ENCODE peak calls at places on chromosomes 5 and 9, in six cellular contexts. One of them, this sample, is unnamed.

GRCh38 chr9:14768561-14769234 is 46.2 kb upstream of the CER1 start:
- DNase-seq in sigmoid colon: no peak
- DNase-seq in K562: peak
- DNase-seq in NB4: peak
- DNase-seq in lower leg skin: no peak
- DNase-seq in heart left ventricle: no peak
- DNase-seq in this sample: no peak

GRCh38 chr9:120729796-120730195 is 15.5 kb upstream of the MEGF9 start:
- DNase-seq in lower leg skin: no peak
- DNase-seq in K562: peak
- DNase-seq in sigmoid colon: no peak
- DNase-seq in NB4: peak
- DNase-seq in heart left ventricle: no peak
- DNase-seq in this sample: no peak

GRCh38 chr5:38613992-38614836 is 57.8 kb upstream of the LIFR start:
- DNase-seq in sigmoid colon: no peak
- DNase-seq in NB4: no peak
- DNase-seq in heart left ventricle: no peak
- DNase-seq in K562: no peak
- DNase-seq in lower leg skin: peak
- DNase-seq in this sample: no peak

GRCh38 chr5:155616779-155617392 is 603.3 kb downstream of the KIF4B start:
- DNase-seq in heart left ventricle: peak
- DNase-seq in K562: peak
- DNase-seq in lower leg skin: no peak
- DNase-seq in sigmoid colon: no peak
- DNase-seq in NB4: peak
- DNase-seq in this sample: peak

GRCh38 chr9:130512199-130512598 is 67.2 kb upstream of the FUBP3 start:
- DNase-seq in NB4: no peak
- DNase-seq in heart left ventricle: no peak
- DNase-seq in K562: no peak
- DNase-seq in sigmoid colon: no peak
- DNase-seq in lower leg skin: no peak
- DNase-seq in this sample: no peak

GRCh38 chr9:13481274-13481673 is 201.8 kb upstream of the MPDZ start:
- DNase-seq in sigmoid colon: no peak
- DNase-seq in lower leg skin: no peak
- DNase-seq in heart left ventricle: no peak
- DNase-seq in NB4: no peak
- DNase-seq in K562: no peak
- DNase-seq in this sample: no peak

GRCh38 chr9:123478967-123479602 is 123.1 kb downstream of the CRB2 start:
- DNase-seq in NB4: no peak
- DNase-seq in K562: no peak
- DNase-seq in sigmoid colon: no peak
- DNase-seq in lower leg skin: no peak
- DNase-seq in heart left ventricle: peak
- DNase-seq in this sample: no peak

GRCh38 chr9:93295456-93296076 is 111.6 kb downstream of the WNK2 start:
- DNase-seq in lower leg skin: no peak
- DNase-seq in K562: no peak
- DNase-seq in sigmoid colon: no peak
- DNase-seq in NB4: peak
- DNase-seq in heart left ventricle: no peak
- DNase-seq in this sample: no peak

GRCh38 chr5:157177935-157178334 is 2.7 kb upstream of the ITK start:
- DNase-seq in K562: no peak
- DNase-seq in NB4: no peak
- DNase-seq in lower leg skin: no peak
- DNase-seq in sigmoid colon: no peak
- DNase-seq in heart left ventricle: no peak
- DNase-seq in this sample: no peak

GRCh38 chr5:149594206-149594895 is 13.1 kb downstream of the ARHGEF37 start:
- DNase-seq in heart left ventricle: no peak
- DNase-seq in NB4: no peak
- DNase-seq in sigmoid colon: no peak
- DNase-seq in K562: no peak
- DNase-seq in lower leg skin: no peak
- DNase-seq in this sample: no peak

GRCh38 chr9:116355153-116355827 is 201.7 kb downstream of the PAPPA start:
- DNase-seq in lower leg skin: no peak
- DNase-seq in K562: no peak
- DNase-seq in heart left ventricle: no peak
- DNase-seq in NB4: peak
- DNase-seq in sigmoid colon: no peak
- DNase-seq in this sample: no peak

GRCh38 chr9:128724744-128725211 is 851 bp upstream of the ZDHHC12 start:
- DNase-seq in NB4: peak
- DNase-seq in heart left ventricle: peak
- DNase-seq in K562: peak
- DNase-seq in sigmoid colon: peak
- DNase-seq in lower leg skin: peak
- DNase-seq in this sample: peak

GRCh38 chr5:5344051-5344571 is 78.4 kb upstream of the ICE1 start:
- DNase-seq in NB4: no peak
- DNase-seq in K562: no peak
- DNase-seq in lower leg skin: no peak
- DNase-seq in sigmoid colon: no peak
- DNase-seq in heart left ventricle: no peak
- DNase-seq in this sample: no peak

GRCh38 chr5:173689171-173689676 is 72.8 kb upstream of the BOD1 start:
- DNase-seq in heart left ventricle: no peak
- DNase-seq in NB4: no peak
- DNase-seq in sigmoid colon: no peak
- DNase-seq in lower leg skin: no peak
- DNase-seq in K562: no peak
- DNase-seq in this sample: peak
- TF ChIP-seq POLR2A in heart left ventricle: no peak
- TF ChIP-seq POLR2A in NB4: no peak
- TF ChIP-seq POLR2A in sigmoid colon: no peak
- TF ChIP-seq POLR2A in lower leg skin: no peak
- TF ChIP-seq POLR2A in K562: no peak
- TF ChIP-seq POLR2A in this sample: peak

GRCh38 chr9:6902423-6902822 is 144.7 kb downstream of the KDM4C start:
- DNase-seq in sigmoid colon: no peak
- DNase-seq in NB4: peak
- DNase-seq in K562: no peak
- DNase-seq in heart left ventricle: no peak
- DNase-seq in lower leg skin: no peak
- DNase-seq in this sample: no peak

GRCh38 chr9:6905850-6906375 is 148.1 kb downstream of the KDM4C start:
- DNase-seq in K562: no peak
- DNase-seq in heart left ventricle: no peak
- DNase-seq in sigmoid colon: no peak
- DNase-seq in NB4: no peak
- DNase-seq in lower leg skin: no peak
- DNase-seq in this sample: no peak

GRCh38 chr9:6907772-6908381 is 150.1 kb downstream of the KDM4C start:
- DNase-seq in K562: no peak
- DNase-seq in heart left ventricle: no peak
- DNase-seq in NB4: peak
- DNase-seq in lower leg skin: no peak
- DNase-seq in sigmoid colon: no peak
- DNase-seq in this sample: no peak

GRCh38 chr9:6901179-6901578 is 143.4 kb downstream of the KDM4C start:
- DNase-seq in lower leg skin: no peak
- DNase-seq in heart left ventricle: no peak
- DNase-seq in NB4: no peak
- DNase-seq in sigmoid colon: no peak
- DNase-seq in K562: peak
- DNase-seq in this sample: no peak

GRCh38 chr9:6904366-6904765 is 146.6 kb downstream of the KDM4C start:
- DNase-seq in K562: no peak
- DNase-seq in lower leg skin: no peak
- DNase-seq in sigmoid colon: no peak
- DNase-seq in heart left ventricle: no peak
- DNase-seq in NB4: no peak
- DNase-seq in this sample: no peak
- TF ChIP-seq POLR2A in K562: no peak
- TF ChIP-seq POLR2A in lower leg skin: no peak
- TF ChIP-seq POLR2A in sigmoid colon: no peak
- TF ChIP-seq POLR2A in heart left ventricle: no peak
- TF ChIP-seq POLR2A in NB4: no peak
- TF ChIP-seq POLR2A in this sample: no peak

GRCh38 chr5:139275536-139276297 is 17.8 kb upstream of the MATR3 start:
- DNase-seq in NB4: peak
- DNase-seq in heart left ventricle: no peak
- DNase-seq in lower leg skin: no peak
- DNase-seq in sigmoid colon: no peak
- DNase-seq in K562: peak
- DNase-seq in this sample: no peak

GRCh38 chr5:139272471-139273321 is 20.8 kb upstream of the MATR3 start:
- DNase-seq in heart left ventricle: no peak
- DNase-seq in sigmoid colon: no peak
- DNase-seq in NB4: peak
- DNase-seq in lower leg skin: no peak
- DNase-seq in K562: no peak
- DNase-seq in this sample: no peak

GRCh38 chr5:139271201-139272027 is 22.1 kb upstream of the MATR3 start:
- DNase-seq in lower leg skin: no peak
- DNase-seq in sigmoid colon: no peak
- DNase-seq in NB4: peak
- DNase-seq in K562: peak
- DNase-seq in heart left ventricle: no peak
- DNase-seq in this sample: no peak

GRCh38 chr5:139273322-139273571 is 20.3 kb upstream of the MATR3 start:
- DNase-seq in heart left ventricle: no peak
- DNase-seq in K562: no peak
- DNase-seq in lower leg skin: no peak
- DNase-seq in sigmoid colon: no peak
- DNase-seq in NB4: no peak
- DNase-seq in this sample: no peak

GRCh38 chr5:139273572-139274264 is 19.8 kb upstream of the MATR3 start:
- DNase-seq in heart left ventricle: peak
- DNase-seq in lower leg skin: peak
- DNase-seq in NB4: peak
- DNase-seq in K562: peak
- DNase-seq in sigmoid colon: peak
- DNase-seq in this sample: peak
- TF ChIP-seq POLR2A in heart left ventricle: peak
- TF ChIP-seq POLR2A in lower leg skin: no peak
- TF ChIP-seq POLR2A in NB4: peak
- TF ChIP-seq POLR2A in K562: peak
- TF ChIP-seq POLR2A in sigmoid colon: no peak
- TF ChIP-seq POLR2A in this sample: peak

DNA sequence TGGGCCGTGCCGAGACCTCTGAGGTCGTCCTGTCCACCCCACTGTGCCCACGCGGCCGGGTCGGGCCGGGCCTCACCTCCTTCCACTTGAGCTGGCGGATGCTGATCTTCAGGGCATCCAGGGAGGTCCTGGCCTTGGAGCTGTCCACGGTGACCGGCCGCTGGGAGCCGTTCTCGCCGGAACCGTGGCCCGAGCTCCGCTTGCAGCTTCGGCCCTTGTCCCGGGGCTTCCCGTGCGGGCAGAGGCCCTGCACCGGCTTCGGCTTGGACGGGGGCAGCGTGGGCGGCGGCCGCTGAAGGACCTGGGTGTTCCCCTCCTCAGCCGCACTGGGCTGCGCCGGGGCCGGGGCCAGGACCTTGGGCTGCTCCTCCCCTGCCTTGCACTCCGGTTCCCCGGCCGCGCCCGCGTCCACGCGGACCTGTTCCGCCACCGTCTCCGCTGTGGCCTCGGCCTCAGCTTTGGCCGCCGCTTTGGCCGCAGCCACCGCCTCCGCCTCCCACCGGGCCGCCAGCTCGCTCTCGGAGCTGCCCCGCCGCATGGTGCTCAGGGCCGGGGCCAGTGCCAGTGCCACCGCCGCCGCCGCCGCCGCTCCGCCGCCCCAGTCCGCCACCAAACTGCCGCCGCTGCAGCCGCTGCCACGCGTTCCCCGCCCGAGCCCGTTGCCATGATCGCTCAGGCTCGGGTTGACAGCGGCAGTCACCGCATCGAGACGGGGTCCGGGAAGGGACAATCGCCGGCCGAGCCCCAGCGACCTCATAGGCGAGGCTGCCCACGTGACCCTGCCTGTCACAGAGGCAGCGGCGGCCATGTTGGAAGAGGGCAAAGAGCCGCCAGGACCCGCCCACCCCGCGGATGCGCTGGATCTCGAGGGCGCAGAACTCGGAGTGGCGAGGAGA is at the start of gene TTLL11:
- DNase-seq in K562: peak
- DNase-seq in lower leg skin: peak
- DNase-seq in NB4: peak
- DNase-seq in sigmoid colon: peak
- DNase-seq in heart left ventricle: peak
- DNase-seq in this sample: peak
- TF ChIP-seq POLR2A in K562: no peak
- TF ChIP-seq POLR2A in lower leg skin: no peak
- TF ChIP-seq POLR2A in NB4: no peak
- TF ChIP-seq POLR2A in sigmoid colon: peak
- TF ChIP-seq POLR2A in heart left ventricle: peak
- TF ChIP-seq POLR2A in this sample: peak

GRCh38 chr9:35844628-35845301 is 15.7 kb downstream of the TMEM8B start:
- DNase-seq in K562: no peak
- DNase-seq in sigmoid colon: peak
- DNase-seq in heart left ventricle: no peak
- DNase-seq in NB4: peak
- DNase-seq in lower leg skin: peak
- DNase-seq in this sample: no peak

GRCh38 chr9:35842795-35843194 is 13.8 kb downstream of the TMEM8B start:
- DNase-seq in NB4: no peak
- DNase-seq in sigmoid colon: no peak
- DNase-seq in K562: no peak
- DNase-seq in heart left ventricle: no peak
- DNase-seq in lower leg skin: no peak
- DNase-seq in this sample: no peak

GRCh38 chr9:35842020-35842745 is 13.2 kb downstream of the TMEM8B start:
- DNase-seq in sigmoid colon: peak
- DNase-seq in lower leg skin: peak
- DNase-seq in heart left ventricle: no peak
- DNase-seq in K562: no peak
- DNase-seq in NB4: peak
- DNase-seq in this sample: no peak

GRCh38 chr9:35839926-35840325 is 10.9 kb downstream of the TMEM8B start:
- DNase-seq in NB4: no peak
- DNase-seq in heart left ventricle: no peak
- DNase-seq in K562: no peak
- DNase-seq in lower leg skin: no peak
- DNase-seq in sigmoid colon: peak
- DNase-seq in this sample: peak

GRCh38 chr9:35840901-35841900 is 12.2 kb downstream of the TMEM8B start:
- DNase-seq in sigmoid colon: peak
- DNase-seq in heart left ventricle: no peak
- DNase-seq in lower leg skin: no peak
- DNase-seq in K562: no peak
- DNase-seq in NB4: no peak
- DNase-seq in this sample: no peak
- TF ChIP-seq POLR2A in sigmoid colon: no peak
- TF ChIP-seq POLR2A in heart left ventricle: no peak
- TF ChIP-seq POLR2A in lower leg skin: no peak
- TF ChIP-seq POLR2A in K562: no peak
- TF ChIP-seq POLR2A in NB4: no peak
- TF ChIP-seq POLR2A in this sample: no peak

DNA sequence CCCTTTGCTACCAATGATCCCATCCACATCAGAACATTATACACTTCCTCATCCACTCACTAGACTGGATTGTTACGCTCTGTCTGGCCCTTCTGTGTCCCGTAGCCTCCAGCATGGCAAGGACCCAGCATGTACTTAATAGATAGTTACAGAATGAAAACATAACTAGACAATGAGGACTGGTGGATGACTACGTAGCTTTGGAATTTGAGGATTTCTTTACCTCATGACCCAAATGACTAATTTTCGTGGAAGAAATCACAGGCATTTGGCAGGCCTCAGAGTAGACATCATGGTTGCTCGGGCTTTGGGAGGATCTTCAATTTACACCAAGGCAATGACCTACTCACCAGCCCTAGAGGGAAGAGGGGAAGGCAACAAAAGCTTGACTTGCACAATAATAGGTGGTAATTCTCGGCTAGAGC is 299.8 kb downstream of the TLE1 start:
- DNase-seq in heart left ventricle: peak
- DNase-seq in lower leg skin: peak
- DNase-seq in sigmoid colon: peak
- DNase-seq in K562: no peak
- DNase-seq in NB4: no peak
- DNase-seq in this sample: no peak
- TF ChIP-seq POLR2A in heart left ventricle: no peak
- TF ChIP-seq POLR2A in lower leg skin: no peak
- TF ChIP-seq POLR2A in sigmoid colon: no peak
- TF ChIP-seq POLR2A in K562: no peak
- TF ChIP-seq POLR2A in NB4: no peak
- TF ChIP-seq POLR2A in this sample: no peak

This sample was measured in right lobe of liver.